ENCODE peak calls at places on chromosomes 13 and 19, in five cellular contexts. O, L, W, F and T are unnamed samples.

GRCh38 chr13:52846567-52847321 is 1.7 kb downstream of the PCDH8 start:
- DNase-seq in O (peak; percentile 7), W (peak; percentile 95), L (no peak), F (peak; percentile 75), T (no peak)

GRCh38 chr19:6213266-6213595 is 66.5 kb downstream of the MLLT1 start:
- DNase-seq in L (no peak), W (no peak), O (no peak), F (peak; percentile 27), T (no peak)

GRCh38 chr13:111204438-111205177 is 89.5 kb downstream of the ARHGEF7 start:
- DNase-seq in L (peak; percentile 95), F (peak; percentile 57), O (peak; percentile 86), W (peak; percentile 63), T (no peak)

GRCh38 chr19:13965377-13965896 is 13.1 kb downstream of the DCAF15 start:
- DNase-seq in F (no peak), L (no peak), O (no peak), W (no peak), T (no peak)

GRCh38 chr19:33798701-33799111 is 2.0 kb downstream of the KCTD15 start:
- DNase-seq in F (peak; percentile 21), O (peak; percentile 18), L (peak; percentile 48), W (peak; percentile 74), T (no peak)

GRCh38 chr13:33206425-33206824 is 79.1 kb downstream of the STARD13 start:
- DNase-seq in W (no peak), O (peak; percentile 51), L (peak; percentile 34), F (no peak), T (no peak)

GRCh38 chr19:50555447-50556235 is 12.6 kb downstream of the LRRC4B start:
- DNase-seq in F (peak; percentile 51), O (no peak), L (no peak), W (peak; percentile 72), T (no peak)

GRCh38 chr19:50500060-50500752 is 10.8 kb downstream of the JOSD2 start:
- DNase-seq in W (peak; percentile 69), L (peak; percentile 19), F (peak; percentile 84), O (no peak), T (no peak)

GRCh38 chr13:40315416-40316064 is 350.9 kb downstream of the FOXO1 start:
- DNase-seq in L (no peak), O (no peak), W (no peak), F (no peak), T (no peak)

GRCh38 chr13:43123856-43124255 is 100.5 kb downstream of the DNAJC15 start:
- DNase-seq in O (no peak), L (no peak), F (no peak), W (no peak), T (no peak)

GRCh38 chr19:720691-721160 is 12.0 kb downstream of the PALM start:
- DNase-seq in L (no peak), F (peak; percentile 90), O (no peak), W (no peak), T (no peak)
- H3K9ac ChIP-seq in L (peak overlapping the region; percentile 34), F (no peak overlapping the region), O (no peak overlapping the region), W (no peak overlapping the region), T (no peak overlapping the region)

GRCh38 chr13:59809564-59809963 is 354.2 kb downstream of the DIAPH3 start:
- DNase-seq in O (no peak), W (no peak), L (no peak), F (no peak), T (no peak)

GRCh38 chr13:59801107-59801880 is 362.4 kb downstream of the DIAPH3 start:
- DNase-seq in F (no peak), O (no peak), W (no peak), L (no peak), T (no peak)

GRCh38 chr13:59806801-59807200 is 356.9 kb downstream of the DIAPH3 start:
- DNase-seq in W (no peak), F (no peak), O (no peak), L (no peak), T (no peak)
- H3K4me1 ChIP-seq in W (peaks cover 6% of the 10 kb centered on the region), F (peaks cover 9% of the 10 kb centered on the region), O (no peaks in the 10 kb centered on the region), L (no peaks in the 10 kb centered on the region), T (no peaks in the 10 kb centered on the region)

GRCh38 chr13:93744886-93745285 is 518.3 kb downstream of the GPC6 start:
- DNase-seq in L (no peak), W (no peak), F (no peak), O (no peak), T (no peak)

GRCh38 chr13:93736111-93736510 is 509.5 kb downstream of the GPC6 start:
- DNase-seq in L (peak; percentile 72), W (no peak), F (no peak), O (peak; percentile 65), T (no peak)

GRCh38 chr13:93744033-93744432 is 517.4 kb downstream of the GPC6 start:
- DNase-seq in L (no peak), W (no peak), O (no peak), F (no peak), T (no peak)

GRCh38 chr13:93736909-93737308 is 510.3 kb downstream of the GPC6 start:
- DNase-seq in L (no peak), F (no peak), W (no peak), O (no peak), T (no peak)

GRCh38 chr13:93740334-93740733 is 513.7 kb downstream of the GPC6 start:
- DNase-seq in F (peak; percentile 16), O (no peak), W (no peak), L (peak; percentile 54), T (no peak)
- H3K9me3 ChIP-seq in F (no peaks in the 10 kb centered on the region), O (no peaks in the 10 kb centered on the region), W (no peaks in the 10 kb centered on the region), L (no peaks in the 10 kb centered on the region), T (no peaks in the 10 kb centered on the region)

GRCh38 chr13:29846475-29847256 is 3.8 kb downstream of the UBL3 start:
- DNase-seq in W (no peak), L (no peak), F (no peak), O (no peak), T (no peak)
- H3K9ac ChIP-seq in W (no peak overlapping the region), L (peak overlapping the region; percentile 80), F (peak overlapping the region; percentile 55), O (peak overlapping the region; percentile 30), T (no peak overlapping the region)

DNA sequence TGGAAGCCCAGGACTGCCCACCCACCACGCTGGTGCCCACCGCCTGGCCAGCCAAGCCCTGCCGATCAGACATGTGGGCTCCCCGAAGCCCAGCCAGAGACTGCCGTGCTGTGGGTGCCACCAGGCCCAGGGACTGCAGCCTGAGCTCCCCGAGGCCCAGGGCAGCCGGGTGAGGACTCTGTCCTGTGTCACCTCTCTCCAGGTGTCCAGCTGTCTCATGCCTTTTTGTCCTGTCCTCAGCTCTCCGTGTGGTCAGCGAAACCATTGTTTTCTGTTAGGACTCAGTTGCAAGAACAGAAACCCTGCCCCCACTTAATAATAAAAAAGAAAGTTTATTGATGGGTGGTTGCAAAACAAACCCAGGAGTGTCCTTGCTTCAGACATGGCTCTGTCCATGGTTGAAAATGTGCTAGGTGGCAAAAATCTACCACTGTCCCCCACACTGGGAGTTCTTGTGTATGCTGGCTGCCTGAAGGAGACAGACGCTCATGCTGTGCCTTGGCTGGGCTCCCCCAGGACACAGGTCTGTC is 9.9 kb downstream of the PLEKHF1 start:
- DNase-seq in W (no peak), L (no peak), F (no peak), O (no peak), T (no peak)
- H3K4me1 ChIP-seq in W (no peaks in the 10 kb centered on the region), L (peaks cover 65% of the 10 kb centered on the region), F (no peaks in the 10 kb centered on the region), O (peaks cover 9% of the 10 kb centered on the region), T (no peaks in the 10 kb centered on the region)

GRCh38 chr13:22505489-22505888 is 675.3 kb upstream of the SGCG start:
- DNase-seq in O (peak; percentile 87), W (no peak), F (no peak), L (no peak), T (no peak)
- H3K9me3 ChIP-seq in O (no peaks in the 10 kb centered on the region), W (no peaks in the 10 kb centered on the region), F (no peaks in the 10 kb centered on the region), L (no peaks in the 10 kb centered on the region), T (no peaks in the 10 kb centered on the region)

GRCh38 chr19:47047272-47047930 is 1.0 kb downstream of the TMEM160 start:
- DNase-seq in O (no peak), W (no peak), L (no peak), F (no peak), T (no peak)
- H3K9ac ChIP-seq in O (no peak overlapping the region), W (no peak overlapping the region), L (no peak overlapping the region), F (no peak overlapping the region), T (no peak overlapping the region)

DNA sequence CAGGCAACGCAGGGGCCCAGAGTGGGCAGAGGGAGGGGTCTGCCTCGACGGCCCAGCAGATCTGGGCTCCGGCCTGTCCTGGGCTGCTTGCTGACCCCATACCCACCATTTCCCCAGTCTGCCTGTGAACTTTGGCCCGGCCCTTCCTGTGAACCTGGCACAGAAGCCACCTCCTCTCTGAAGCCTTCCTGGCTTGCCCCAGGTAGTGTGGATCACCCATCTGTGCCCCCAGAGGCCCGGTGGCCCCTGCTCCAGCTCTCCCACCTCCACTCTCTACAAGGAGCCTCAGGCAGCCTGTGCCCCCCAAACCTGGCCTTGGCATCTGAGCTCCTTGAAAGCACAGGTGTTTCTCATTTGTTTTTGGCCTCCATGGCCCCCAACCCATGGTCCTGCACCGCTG is 15.7 kb downstream of the PLEKHF1 start:
- DNase-seq in O (no peak), L (no peak), F (no peak), W (no peak), T (no peak)
- H3K4me1 ChIP-seq in O (peaks cover 7% of the 10 kb centered on the region), L (peaks cover 81% of the 10 kb centered on the region), F (no peaks in the 10 kb centered on the region), W (peaks cover 18% of the 10 kb centered on the region), T (no peaks in the 10 kb centered on the region)

GRCh38 chr19:45996933-45997332 is 1.7 kb downstream of the CCDC61 start:
- DNase-seq in L (no peak), W (no peak), F (no peak), O (no peak), T (no peak)
- H3K9me3 ChIP-seq in L (no peaks in the 10 kb centered on the region), W (no peaks in the 10 kb centered on the region), F (no peaks in the 10 kb centered on the region), O (no peaks in the 10 kb centered on the region), T (no peaks in the 10 kb centered on the region)

GRCh38 chr19:18603255-18603957 is 3.2 kb downstream of the CRLF1 start:
- DNase-seq in F (peak; percentile 78), O (no peak), W (peak; percentile 75), L (peak; percentile 22), T (no peak)
- H3K9ac ChIP-seq in F (no peak overlapping the region), O (no peak overlapping the region), W (no peak overlapping the region), L (peak overlapping the region; percentile 92), T (no peak overlapping the region)